ENCODE peak calls at places on chromosomes 3 and 15, in four cellular contexts. Z, X, N and P are unnamed samples.

GRCh38 chr3:187051724-187052364 is 87.5 kb downstream of the RPL39L start:
- DNase-seq in N (no peak), X (no peak), Z (no peak), P (no peak)

GRCh38 chr15:61364871-61365270 is 135.8 kb upstream of the RORA start:
- DNase-seq in N (no peak), Z (no peak), X (no peak), P (no peak)

GRCh38 chr3:20185364-20185732 is 658 bp downstream of the SGO1 start:
- DNase-seq in Z (no peak), X (peak), N (peak), P (peak)

GRCh38 chr3:184788751-184789150 is 23.2 kb upstream of the VPS8 start:
- DNase-seq in N (no peak), Z (no peak), X (no peak), P (no peak)

GRCh38 chr3:24196526-24196925 is 251.4 kb downstream of the NR1D2 start:
- DNase-seq in N (no peak), Z (no peak), X (no peak), P (no peak)

GRCh38 chr3:78873641-78874040 is 894.2 kb downstream of the ROBO1 start:
- DNase-seq in N (no peak), X (no peak), Z (no peak), P (no peak)

GRCh38 chr15:48424076-48424475 is 92.8 kb downstream of the DUT start:
- DNase-seq in X (no peak), N (no peak), Z (no peak), P (no peak)

GRCh38 chr3:56468184-56469106 is at the start of gene ERC2:
- DNase-seq in N (no peak), Z (peak), X (peak), P (peak)

GRCh38 chr3:148532326-148532725 is 165.4 kb upstream of the AGTR1 start:
- DNase-seq in N (no peak), X (no peak), Z (no peak), P (no peak)

GRCh38 chr3:46334911-46335478 is 18.9 kb upstream of the CCR2 start:
- DNase-seq in X (no peak), Z (no peak), N (no peak), P (no peak)

GRCh38 chr3:124878561-124879394 is 8.4 kb downstream of the ITGB5 start:
- DNase-seq in Z (no peak), X (no peak), N (peak), P (no peak)

GRCh38 chr15:71449956-71450355 is 334.7 kb downstream of the THSD4 start:
- DNase-seq in Z (no peak), N (no peak), X (no peak), P (no peak)

GRCh38 chr3:120450261-120450913 is 405 bp downstream of the FSTL1 start:
- DNase-seq in N (peak), Z (peak), X (no peak), P (peak)

GRCh38 chr3:10408680-10409079 is 87.8 kb upstream of the SEC13 start:
- DNase-seq in N (no peak), Z (no peak), X (no peak), P (no peak)

GRCh38 chr3:195705081-195705991 is 15.4 kb upstream of the MUC20 start:
- DNase-seq in X (no peak), Z (no peak), N (no peak), P (no peak)

GRCh38 chr15:67573194-67573593 is 30.7 kb downstream of the MAP2K5 start:
- DNase-seq in Z (no peak), N (no peak), X (no peak), P (no peak)

GRCh38 chr3:117873236-117873635 is 1161.4 kb downstream of the IGSF11 start:
- DNase-seq in N (no peak), X (no peak), Z (no peak), P (peak)

GRCh38 chr3:70393881-70394612 is 81.6 kb upstream of the MDFIC2 start:
- DNase-seq in Z (no peak), X (no peak), N (no peak), P (no peak)

GRCh38 chr15:68442041-68442440 is 10.1 kb upstream of the ITGA11 start:
- DNase-seq in N (peak), X (no peak), Z (no peak), P (peak)

GRCh38 chr15:31216210-31216911 is 110.3 kb upstream of the KLF13 start:
- DNase-seq in Z (peak), N (peak), X (peak), P (peak)

GRCh38 chr3:49656541-49657112 is 17.5 kb upstream of the APEH start:
- DNase-seq in Z (peak), N (no peak), X (no peak), P (no peak)

GRCh38 chr3:182567666-182568065 is 225.6 kb upstream of the ATP11B start:
- DNase-seq in Z (no peak), X (no peak), N (no peak), P (no peak)

GRCh38 chr3:106438916-106439315 is 570.1 kb upstream of the CBLB start:
- DNase-seq in N (no peak), Z (no peak), X (peak), P (peak)

GRCh38 chr3:34005886-34006285 is 207.5 kb downstream of the PDCD6IP start:
- DNase-seq in Z (no peak), N (no peak), X (no peak), P (no peak)

GRCh38 chr3:58025824-58026579 is 17.8 kb downstream of the FLNB start:
- DNase-seq in X (peak), N (no peak), Z (no peak), P (peak)

GRCh38 chr3:69385723-69386483 is at the start of gene FRMD4B:
- DNase-seq in N (peak), Z (peak), X (no peak), P (peak)

GRCh38 chr3:81043660-81044199 is 717.7 kb downstream of the GBE1 start:
- DNase-seq in N (no peak), X (no peak), Z (no peak), P (no peak)